ENCODE peak calls at places on chromosomes 16 and 17, in nine cellular contexts. One of them, this sample, is unnamed. For H3K4me1, the result is how much of the 10 kb centered on the place peaks cover.

GRCh38 chr17:48723555-48724239 is 712 bp downstream of the PRAC2 start:
- DNase-seq in right atrium auricular region: no peak
- DNase-seq in effector memory CD4-positive, alpha-beta T cell: no peak
- DNase-seq in trophoblast cell: no peak
- DNase-seq in Peyer's patch: no peak
- DNase-seq in A549: no peak
- DNase-seq in PC-3: peak
- DNase-seq in mesendoderm: peak
- DNase-seq in upper lobe of right lung: no peak
- DNase-seq in this sample: peak

GRCh38 chr16:22183901-22184614 is 21.8 kb downstream of the SDR42E2 start:
- DNase-seq in right atrium auricular region: no peak
- DNase-seq in effector memory CD4-positive, alpha-beta T cell: no peak
- DNase-seq in trophoblast cell: no peak
- DNase-seq in Peyer's patch: no peak
- DNase-seq in A549: no peak
- DNase-seq in PC-3: no peak
- DNase-seq in mesendoderm: peak
- DNase-seq in upper lobe of right lung: no peak
- DNase-seq in this sample: no peak

GRCh38 chr17:57257213-57257873 is 1.0 kb downstream of the MSI2 start:
- DNase-seq in right atrium auricular region: no peak
- DNase-seq in effector memory CD4-positive, alpha-beta T cell: no peak
- DNase-seq in trophoblast cell: no peak
- DNase-seq in Peyer's patch: peak
- DNase-seq in A549: no peak
- DNase-seq in PC-3: no peak
- DNase-seq in mesendoderm: no peak
- DNase-seq in upper lobe of right lung: no peak
- DNase-seq in this sample: no peak

GRCh38 chr17:46832306-46832895 is 13.9 kb upstream of the WNT3 start:
- DNase-seq in right atrium auricular region: no peak
- DNase-seq in effector memory CD4-positive, alpha-beta T cell: no peak
- DNase-seq in trophoblast cell: no peak
- DNase-seq in Peyer's patch: no peak
- DNase-seq in A549: no peak
- DNase-seq in PC-3: no peak
- DNase-seq in mesendoderm: no peak
- DNase-seq in upper lobe of right lung: no peak
- DNase-seq in this sample: no peak

GRCh38 chr17:70369296-70369855 is 200.0 kb downstream of the KCNJ2 start:
- DNase-seq in right atrium auricular region: no peak
- DNase-seq in effector memory CD4-positive, alpha-beta T cell: no peak
- DNase-seq in trophoblast cell: no peak
- DNase-seq in Peyer's patch: no peak
- DNase-seq in A549: no peak
- DNase-seq in PC-3: peak
- DNase-seq in mesendoderm: no peak
- DNase-seq in upper lobe of right lung: no peak
- DNase-seq in this sample: no peak

GRCh38 chr17:59441459-59442096 is 110.1 kb downstream of the YPEL2 start:
- DNase-seq in right atrium auricular region: no peak
- DNase-seq in effector memory CD4-positive, alpha-beta T cell: no peak
- DNase-seq in trophoblast cell: no peak
- DNase-seq in Peyer's patch: no peak
- DNase-seq in A549: no peak
- DNase-seq in PC-3: no peak
- DNase-seq in mesendoderm: no peak
- DNase-seq in upper lobe of right lung: no peak
- DNase-seq in this sample: no peak

GRCh38 chr17:68353121-68353521 is 61.8 kb downstream of the ARSG start:
- DNase-seq in right atrium auricular region: no peak
- DNase-seq in effector memory CD4-positive, alpha-beta T cell: no peak
- DNase-seq in trophoblast cell: peak
- DNase-seq in Peyer's patch: no peak
- DNase-seq in A549: no peak
- DNase-seq in PC-3: peak
- DNase-seq in mesendoderm: no peak
- DNase-seq in upper lobe of right lung: no peak
- DNase-seq in this sample: no peak

GRCh38 chr16:67936124-67936875 is at the start of gene PSMB10:
- DNase-seq in right atrium auricular region: no peak
- DNase-seq in effector memory CD4-positive, alpha-beta T cell: peak
- DNase-seq in trophoblast cell: no peak
- DNase-seq in Peyer's patch: no peak
- DNase-seq in A549: no peak
- DNase-seq in PC-3: no peak
- DNase-seq in mesendoderm: peak
- DNase-seq in upper lobe of right lung: peak
- DNase-seq in this sample: peak

GRCh38 chr17:75130632-75131277 is 787 bp downstream of the NT5C start:
- DNase-seq in right atrium auricular region: no peak
- DNase-seq in effector memory CD4-positive, alpha-beta T cell: no peak
- DNase-seq in trophoblast cell: no peak
- DNase-seq in Peyer's patch: peak
- DNase-seq in A549: peak
- DNase-seq in PC-3: peak
- DNase-seq in mesendoderm: peak
- DNase-seq in upper lobe of right lung: peak
- DNase-seq in this sample: no peak

GRCh38 chr16:89828199-89828869 is at the start of gene SPIRE2:
- DNase-seq in right atrium auricular region: no peak
- DNase-seq in effector memory CD4-positive, alpha-beta T cell: peak
- DNase-seq in trophoblast cell: peak
- DNase-seq in Peyer's patch: peak
- DNase-seq in A549: peak
- DNase-seq in PC-3: peak
- DNase-seq in mesendoderm: peak
- DNase-seq in upper lobe of right lung: peak
- DNase-seq in this sample: no peak

GRCh38 chr16:48862087-48862532 is 252.1 kb upstream of the N4BP1 start:
- DNase-seq in right atrium auricular region: no peak
- DNase-seq in effector memory CD4-positive, alpha-beta T cell: no peak
- DNase-seq in trophoblast cell: peak
- DNase-seq in Peyer's patch: no peak
- DNase-seq in A549: peak
- DNase-seq in PC-3: peak
- DNase-seq in mesendoderm: peak
- DNase-seq in upper lobe of right lung: no peak
- DNase-seq in this sample: no peak

GRCh38 chr16:88650749-88651275 is at the start of gene CYBA:
- DNase-seq in right atrium auricular region: peak
- DNase-seq in effector memory CD4-positive, alpha-beta T cell: peak
- DNase-seq in trophoblast cell: peak
- DNase-seq in Peyer's patch: peak
- DNase-seq in A549: peak
- DNase-seq in PC-3: no peak
- DNase-seq in mesendoderm: peak
- DNase-seq in upper lobe of right lung: peak
- DNase-seq in this sample: peak

GRCh38 chr17:78313735-78314648 is 45.9 kb downstream of the SOCS3 start:
- DNase-seq in right atrium auricular region: no peak
- DNase-seq in effector memory CD4-positive, alpha-beta T cell: peak
- DNase-seq in trophoblast cell: peak
- DNase-seq in Peyer's patch: peak
- DNase-seq in A549: peak
- DNase-seq in PC-3: peak
- DNase-seq in mesendoderm: peak
- DNase-seq in upper lobe of right lung: peak
- DNase-seq in this sample: peak

GRCh38 chr17:79944251-79944812 is 91.3 kb downstream of the TBC1D16 start:
- DNase-seq in right atrium auricular region: no peak
- DNase-seq in effector memory CD4-positive, alpha-beta T cell: no peak
- DNase-seq in trophoblast cell: no peak
- DNase-seq in Peyer's patch: peak
- DNase-seq in A549: no peak
- DNase-seq in PC-3: no peak
- DNase-seq in mesendoderm: no peak
- DNase-seq in upper lobe of right lung: peak
- DNase-seq in this sample: peak

GRCh38 chr17:76578376-76578775 is 7.3 kb downstream of the ST6GALNAC2 start:
- DNase-seq in right atrium auricular region: no peak
- DNase-seq in effector memory CD4-positive, alpha-beta T cell: no peak
- DNase-seq in trophoblast cell: no peak
- DNase-seq in Peyer's patch: no peak
- DNase-seq in A549: no peak
- DNase-seq in PC-3: peak
- DNase-seq in mesendoderm: no peak
- DNase-seq in upper lobe of right lung: no peak
- DNase-seq in this sample: no peak

DNA sequence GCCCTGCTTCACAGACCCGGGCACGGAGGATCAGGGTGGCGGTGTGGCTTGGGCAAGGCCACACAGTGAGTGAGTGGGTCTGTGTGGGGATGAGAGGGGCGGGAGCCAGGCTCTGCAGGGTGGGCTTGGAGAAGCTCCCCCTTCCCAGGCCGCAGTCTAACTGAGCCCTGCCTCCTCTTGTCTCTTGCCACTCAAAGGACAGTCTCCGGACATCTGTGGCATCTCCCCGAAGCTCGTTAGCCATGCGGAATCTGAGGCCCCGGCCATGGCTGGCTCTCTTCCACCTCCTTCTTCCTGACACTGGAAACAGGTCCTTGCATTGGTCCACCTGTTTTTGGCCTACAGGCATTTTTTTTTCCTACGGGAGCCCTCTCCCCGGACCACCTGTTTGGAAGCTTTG is 9.3 kb downstream of the ATP2A3 start:
- DNase-seq in right atrium auricular region: no peak
- DNase-seq in effector memory CD4-positive, alpha-beta T cell: no peak
- DNase-seq in trophoblast cell: no peak
- DNase-seq in Peyer's patch: no peak
- DNase-seq in A549: no peak
- DNase-seq in PC-3: no peak
- DNase-seq in mesendoderm: no peak
- DNase-seq in upper lobe of right lung: no peak
- DNase-seq in this sample: no peak
- H3K4me1 ChIP-seq in right atrium auricular region: under half
- H3K4me1 ChIP-seq in effector memory CD4-positive, alpha-beta T cell: under half
- H3K4me1 ChIP-seq in trophoblast cell: under half
- H3K4me1 ChIP-seq in Peyer's patch: under half
- H3K4me1 ChIP-seq in A549: under half
- H3K4me1 ChIP-seq in PC-3: under half
- H3K4me1 ChIP-seq in mesendoderm: under half
- H3K4me1 ChIP-seq in upper lobe of right lung: under half
- H3K4me1 ChIP-seq in this sample: under half

DNA sequence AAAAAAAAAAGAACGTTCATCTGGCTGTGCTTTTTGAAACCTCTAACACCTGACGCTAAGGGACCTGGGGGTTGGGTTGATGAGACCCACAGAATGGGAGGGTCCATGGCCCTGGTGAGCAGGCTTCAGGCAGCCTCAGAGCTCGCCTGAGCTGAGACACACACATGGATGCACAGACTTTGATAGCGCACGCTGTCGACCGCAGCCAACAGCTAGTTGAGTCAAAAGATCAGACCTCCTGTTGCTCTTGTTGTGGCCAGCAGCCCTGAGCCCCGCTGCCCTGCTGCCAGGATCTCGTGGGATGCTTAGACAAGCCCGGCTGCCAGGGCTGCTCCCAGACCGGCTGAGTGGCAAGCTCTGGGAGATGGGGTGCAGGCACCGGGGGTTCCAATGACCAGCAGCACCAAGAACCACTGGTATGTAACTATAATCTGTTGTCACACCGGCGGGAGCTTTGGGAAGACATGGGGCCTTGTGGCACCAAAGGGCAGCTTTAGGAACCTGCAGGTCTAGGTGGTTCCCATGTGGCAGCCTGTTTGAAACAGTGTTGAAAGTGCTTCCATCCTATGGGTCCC is 20.0 kb upstream of the MEAK7 start:
- DNase-seq in right atrium auricular region: no peak
- DNase-seq in effector memory CD4-positive, alpha-beta T cell: no peak
- DNase-seq in trophoblast cell: no peak
- DNase-seq in Peyer's patch: no peak
- DNase-seq in A549: no peak
- DNase-seq in PC-3: no peak
- DNase-seq in mesendoderm: no peak
- DNase-seq in upper lobe of right lung: no peak
- DNase-seq in this sample: no peak
- H3K4me1 ChIP-seq in right atrium auricular region: under half
- H3K4me1 ChIP-seq in effector memory CD4-positive, alpha-beta T cell: under half
- H3K4me1 ChIP-seq in trophoblast cell: under half
- H3K4me1 ChIP-seq in Peyer's patch: under half
- H3K4me1 ChIP-seq in A549: under half
- H3K4me1 ChIP-seq in PC-3: under half
- H3K4me1 ChIP-seq in mesendoderm: under half
- H3K4me1 ChIP-seq in upper lobe of right lung: under half
- H3K4me1 ChIP-seq in this sample: under half

GRCh38 chr17:17783825-17784598 is 52.8 kb downstream of the SREBF1 start:
- DNase-seq in right atrium auricular region: no peak
- DNase-seq in effector memory CD4-positive, alpha-beta T cell: no peak
- DNase-seq in trophoblast cell: no peak
- DNase-seq in Peyer's patch: peak
- DNase-seq in A549: no peak
- DNase-seq in PC-3: no peak
- DNase-seq in mesendoderm: peak
- DNase-seq in upper lobe of right lung: no peak
- DNase-seq in this sample: no peak

GRCh38 chr17:17783121-17783824 is 53.5 kb downstream of the SREBF1 start:
- DNase-seq in right atrium auricular region: no peak
- DNase-seq in effector memory CD4-positive, alpha-beta T cell: peak
- DNase-seq in trophoblast cell: no peak
- DNase-seq in Peyer's patch: peak
- DNase-seq in A549: no peak
- DNase-seq in PC-3: peak
- DNase-seq in mesendoderm: peak
- DNase-seq in upper lobe of right lung: peak
- DNase-seq in this sample: no peak

GRCh38 chr17:17786998-17787397 is 49.8 kb downstream of the SREBF1 start:
- DNase-seq in right atrium auricular region: no peak
- DNase-seq in effector memory CD4-positive, alpha-beta T cell: no peak
- DNase-seq in trophoblast cell: no peak
- DNase-seq in Peyer's patch: no peak
- DNase-seq in A549: no peak
- DNase-seq in PC-3: no peak
- DNase-seq in mesendoderm: peak
- DNase-seq in upper lobe of right lung: no peak
- DNase-seq in this sample: no peak

GRCh38 chr17:17784599-17785264 is 52.1 kb downstream of the SREBF1 start:
- DNase-seq in right atrium auricular region: no peak
- DNase-seq in effector memory CD4-positive, alpha-beta T cell: no peak
- DNase-seq in trophoblast cell: peak
- DNase-seq in Peyer's patch: no peak
- DNase-seq in A549: peak
- DNase-seq in PC-3: peak
- DNase-seq in mesendoderm: peak
- DNase-seq in upper lobe of right lung: no peak
- DNase-seq in this sample: no peak

GRCh38 chr17:17785407-17785806 is 51.4 kb downstream of the SREBF1 start:
- DNase-seq in right atrium auricular region: no peak
- DNase-seq in effector memory CD4-positive, alpha-beta T cell: no peak
- DNase-seq in trophoblast cell: no peak
- DNase-seq in Peyer's patch: no peak
- DNase-seq in A549: no peak
- DNase-seq in PC-3: no peak
- DNase-seq in mesendoderm: no peak
- DNase-seq in upper lobe of right lung: no peak
- DNase-seq in this sample: no peak
- H3K4me1 ChIP-seq in right atrium auricular region: half or more
- H3K4me1 ChIP-seq in effector memory CD4-positive, alpha-beta T cell: under half
- H3K4me1 ChIP-seq in trophoblast cell: under half
- H3K4me1 ChIP-seq in Peyer's patch: under half
- H3K4me1 ChIP-seq in A549: half or more
- H3K4me1 ChIP-seq in PC-3: under half
- H3K4me1 ChIP-seq in mesendoderm: under half
- H3K4me1 ChIP-seq in upper lobe of right lung: under half
- H3K4me1 ChIP-seq in this sample: under half

GRCh38 chr16:24976061-24976779 is 38.9 kb downstream of the ARHGAP17 start:
- DNase-seq in right atrium auricular region: no peak
- DNase-seq in effector memory CD4-positive, alpha-beta T cell: no peak
- DNase-seq in trophoblast cell: peak
- DNase-seq in Peyer's patch: no peak
- DNase-seq in A549: no peak
- DNase-seq in PC-3: no peak
- DNase-seq in mesendoderm: no peak
- DNase-seq in upper lobe of right lung: no peak
- DNase-seq in this sample: no peak
- H3K4me1 ChIP-seq in right atrium auricular region: half or more
- H3K4me1 ChIP-seq in effector memory CD4-positive, alpha-beta T cell: under half
- H3K4me1 ChIP-seq in trophoblast cell: under half
- H3K4me1 ChIP-seq in Peyer's patch: under half
- H3K4me1 ChIP-seq in A549: under half
- H3K4me1 ChIP-seq in PC-3: under half
- H3K4me1 ChIP-seq in mesendoderm: under half
- H3K4me1 ChIP-seq in upper lobe of right lung: under half
- H3K4me1 ChIP-seq in this sample: under half